ENCODE peak calls at places on chromosomes 1 and 21, in ten cellular contexts. T is epithelial cell of esophagus, Z is cardiac fibroblast, I is AG09309, A is GM12864, X is choroid plexus epithelial cell, V is astrocyte of the cerebellum, J is left ventricle myocardium inferior, G is tibial nerve, E is GM12878. B is an unnamed sample.

GRCh38 chr1:116556289-116557006 is 14.4 kb downstream of the CD58 start:
- DNase-seq in T (peak; percentile 99), Z (peak; percentile 95), I (peak; percentile 89), A (peak; percentile 89), X (peak; percentile 74), V (peak; percentile 91), J (peak; percentile 57), G (no peak), E (peak; percentile 96), B (peak; percentile 57)

GRCh38 chr1:245310605-245311531 is 156.1 kb downstream of the KIF26B start:
- DNase-seq in T (no peak), Z (peak; percentile 61), I (no peak), A (peak; percentile 13), X (peak; percentile 57), V (no peak), J (no peak), G (no peak), E (peak; percentile 12), B (no peak)

GRCh38 chr1:231184891-231185290 is 23.0 kb downstream of the TRIM67 start:
- DNase-seq in T (no peak), Z (no peak), I (no peak), A (no peak), X (no peak), V (no peak), J (no peak), G (no peak), E (no peak), B (no peak)

GRCh38 chr1:94284481-94284880 is 47.1 kb upstream of the ARHGAP29 start:
- DNase-seq in T (no peak), Z (no peak), I (no peak), A (no peak), X (peak; percentile 71), V (peak; percentile 59), J (no peak), G (no peak), E (no peak), B (no peak)

GRCh38 chr21:35294231-35294898 is 245.3 kb upstream of the RUNX1 start:
- DNase-seq in T (peak; percentile 37), Z (peak; percentile 21), I (no peak), A (no peak), X (no peak), V (no peak), J (no peak), G (no peak), E (no peak), B (no peak)

GRCh38 chr1:89780721-89781120 is 40.1 kb upstream of the LRRC8D start:
- DNase-seq in T (peak; percentile 69), Z (peak; percentile 52), I (peak; percentile 43), A (no peak), X (peak; percentile 85), V (peak; percentile 41), J (no peak), G (no peak), E (no peak), B (no peak)

GRCh38 chr1:26786437-26787380 is 1.0 kb upstream of the PIGV start:
- DNase-seq in T (no peak), Z (peak; percentile 91), I (peak; percentile 68), A (no peak), X (peak; percentile 89), V (peak; percentile 53), J (peak; percentile 67), G (peak; percentile 73), E (no peak), B (peak; percentile 27)

GRCh38 chr1:205488074-205488723 is 16.3 kb upstream of the CDK18 start:
- DNase-seq in T (peak; percentile 67), Z (peak; percentile 79), I (peak; percentile 16), A (peak; percentile 4), X (peak; percentile 78), V (peak; percentile 24), J (no peak), G (peak; percentile 15), E (no peak), B (no peak)

GRCh38 chr1:77222496-77222895 is 3.3 kb upstream of the PIGK start:
- DNase-seq in T (no peak), Z (no peak), I (no peak), A (no peak), X (no peak), V (no peak), J (no peak), G (no peak), E (no peak), B (no peak)

GRCh38 chr21:44952929-44953627 is 13.2 kb downstream of the SLX9 start:
- DNase-seq in T (no peak), Z (no peak), I (no peak), A (no peak), X (no peak), V (no peak), J (no peak), G (no peak), E (no peak), B (no peak)

GRCh38 chr1:94983343-94983742 is 56.4 kb upstream of the CNN3 start:
- DNase-seq in T (peak; percentile 89), Z (peak; percentile 77), I (no peak), A (no peak), X (peak; percentile 83), V (no peak), J (no peak), G (no peak), E (no peak), B (no peak)

GRCh38 chr21:28233536-28234220 is 759.0 kb downstream of the LTN1 start:
- DNase-seq in T (no peak), Z (no peak), I (no peak), A (no peak), X (no peak), V (no peak), J (peak; percentile 15), G (no peak), E (no peak), B (no peak)

GRCh38 chr21:28237661-28238060 is 755.0 kb downstream of the LTN1 start:
- DNase-seq in T (no peak), Z (no peak), I (no peak), A (no peak), X (no peak), V (no peak), J (peak; percentile 18), G (peak; percentile 10), E (no peak), B (no peak)

GRCh38 chr21:28239345-28239744 is 753.3 kb downstream of the LTN1 start:
- DNase-seq in T (no peak), Z (peak; percentile 70), I (no peak), A (no peak), X (no peak), V (no peak), J (peak; percentile 61), G (no peak), E (no peak), B (no peak)

GRCh38 chr21:28230559-28230958 is 762.1 kb downstream of the LTN1 start:
- DNase-seq in T (peak; percentile 49), Z (peak; percentile 44), I (no peak), A (no peak), X (peak; percentile 30), V (no peak), J (no peak), G (no peak), E (no peak), B (no peak)

GRCh38 chr21:28235169-28235892 is 757.3 kb downstream of the LTN1 start:
- DNase-seq in T (no peak), Z (peak; percentile 63), I (no peak), A (no peak), X (peak; percentile 35), V (no peak), J (peak; percentile 22), G (no peak), E (no peak), B (no peak)
- TF ChIP-seq CTCF in T (peak; percentile 4), Z (peak; percentile 16), I (peak; percentile 25), A (no peak), X (peak; percentile 50), V (peak; percentile 16), J (peak; percentile 38), G (peak; percentile 10), E (no peak), B (no peak)

GRCh38 chr21:41948901-41949300 is 4.9 kb downstream of the C2CD2 start:
- DNase-seq in T (no peak), Z (no peak), I (no peak), A (no peak), X (no peak), V (no peak), J (no peak), G (no peak), E (no peak), B (no peak)
- TF ChIP-seq CTCF in T (no peak), Z (no peak), I (no peak), A (no peak), X (no peak), V (no peak), J (no peak), G (no peak), E (no peak), B (no peak)

DNA sequence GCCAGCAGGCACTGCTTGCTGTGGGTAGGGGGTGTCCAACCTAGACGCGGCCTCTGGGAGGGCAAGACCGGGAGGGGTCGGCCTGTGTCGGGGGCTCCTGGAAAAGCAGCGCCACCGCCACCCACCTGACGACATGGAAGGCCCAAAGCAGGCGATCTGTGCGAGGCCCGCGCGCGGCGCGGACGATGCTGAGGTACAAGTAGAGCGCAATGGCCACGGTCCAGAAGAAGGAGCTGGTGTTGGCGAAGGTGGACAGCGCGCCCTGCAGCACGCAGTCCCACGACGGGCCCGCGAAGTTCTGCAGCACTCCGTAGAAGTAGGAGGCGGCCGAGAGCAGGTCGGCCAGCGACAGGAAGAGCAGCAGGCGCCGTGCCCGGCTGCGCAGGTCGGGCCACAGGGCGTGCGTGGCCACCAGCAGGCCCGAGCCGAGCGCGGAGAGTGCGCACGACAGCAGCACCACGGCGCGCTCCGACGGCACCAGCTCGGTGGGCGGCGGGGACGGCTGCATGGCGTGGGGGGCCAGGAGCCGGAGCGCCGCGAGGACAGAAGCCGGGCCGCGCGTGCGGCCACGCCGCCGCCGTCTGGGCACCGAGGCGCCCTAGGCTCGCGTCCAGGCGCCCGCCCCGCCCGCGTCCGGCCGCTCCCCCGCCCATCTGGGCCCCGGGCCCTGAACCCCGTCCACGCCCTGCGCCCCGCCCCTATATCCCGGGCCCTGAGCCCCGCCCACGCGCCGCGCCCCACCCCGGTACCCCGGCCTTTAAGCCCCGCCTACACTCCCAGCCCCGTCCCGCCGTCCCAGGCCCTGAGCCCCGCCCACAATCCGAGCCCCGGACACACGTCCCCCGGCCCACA is at the start of gene GPR157:
- DNase-seq in T (peak; percentile 88), Z (peak; percentile 89), I (no peak), A (no peak), X (peak; percentile 75), V (no peak), J (peak; percentile 92), G (peak; percentile 80), E (no peak), B (peak; percentile 39)
- TF ChIP-seq CTCF in T (peak; percentile 3), Z (no peak), I (peak; percentile 15), A (no peak), X (peak; percentile 27), V (no peak), J (peak; percentile 33), G (peak; percentile 29), E (no peak), B (no peak)

DNA sequence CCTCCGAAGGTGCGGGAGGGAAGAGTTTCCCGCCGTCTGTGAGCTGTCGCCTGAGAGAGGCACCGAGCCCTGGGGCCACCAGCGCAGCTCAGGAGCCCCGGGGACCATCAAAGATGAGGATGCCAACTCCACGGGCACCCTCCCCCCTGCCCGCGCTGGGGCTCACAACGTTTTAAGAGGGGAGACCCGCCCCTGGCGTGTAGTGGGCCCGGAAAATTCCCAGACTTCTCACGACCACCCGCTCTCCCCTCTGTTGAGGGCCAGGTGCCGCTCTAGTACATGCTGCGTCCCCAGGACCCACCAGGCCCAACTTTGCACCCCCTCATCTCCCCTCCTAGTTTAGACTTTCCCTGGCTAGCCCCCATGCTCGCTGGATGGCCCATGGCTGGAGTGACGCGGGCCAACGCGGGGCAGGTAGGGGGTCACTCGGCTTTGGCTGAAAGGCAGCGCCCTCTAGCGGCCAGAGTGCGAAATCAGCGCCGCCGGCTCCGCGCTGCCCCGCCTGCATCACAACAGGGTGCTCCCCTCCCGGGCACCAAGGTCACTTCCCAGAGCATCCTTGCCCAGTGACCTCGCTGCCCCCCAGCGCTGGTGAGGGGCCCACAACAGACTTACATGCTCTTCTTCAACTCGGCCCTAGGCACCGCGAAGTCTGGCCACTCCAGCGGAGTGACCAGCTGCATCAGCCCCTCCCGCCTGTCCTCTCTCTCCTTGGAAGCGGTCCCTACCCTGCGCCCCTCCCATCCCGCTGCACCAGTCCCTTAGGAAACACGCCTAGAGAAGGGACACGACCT is 1.8 kb downstream of the CD160 start:
- DNase-seq in T (peak; percentile 57), Z (peak; percentile 55), I (no peak), A (no peak), X (peak; percentile 52), V (no peak), J (peak; percentile 69), G (peak; percentile 43), E (no peak), B (peak; percentile 83)
- TF ChIP-seq CTCF in T (peak; percentile 76), Z (peak; percentile 85), I (peak; percentile 85), A (peak; percentile 88), X (peak; percentile 83), V (peak; percentile 78), J (peak; percentile 96), G (peak; percentile 90), E (peak; percentile 79), B (peak; percentile 89)